ENCODE peak calls at places on chromosomes 3 and 15, in five cellular contexts. W is heart right ventricle, D is HCT116, F is OCI-LY7, N is H9. E is an unnamed sample.

GRCh38 chr15:74013374-74013893 is 18.9 kb downstream of the PML start:
- DNase-seq in W (no peak), D (no peak), F (no peak), N (no peak), E (no peak)

GRCh38 chr3:138125548-138126221 is 6.5 kb downstream of the A4GNT start:
- DNase-seq in W (no peak), D (no peak), F (no peak), N (no peak), E (no peak)

GRCh38 chr3:141410408-141410807 is 42.1 kb downstream of the ZBTB38 start:
- DNase-seq in W (peak), D (no peak), F (no peak), N (no peak), E (no peak)

GRCh38 chr3:42265059-42265991 is 660 bp downstream of the CCK start:
- DNase-seq in W (no peak), D (no peak), F (no peak), N (no peak), E (no peak)

GRCh38 chr3:11154036-11154952 is at the start of gene HRH1:
- DNase-seq in W (peak), D (no peak), F (no peak), N (no peak), E (no peak)

GRCh38 chr3:134833453-134834163 is 38.5 kb downstream of the EPHB1 start:
- DNase-seq in W (no peak), D (no peak), F (no peak), N (no peak), E (no peak)

GRCh38 chr3:196193738-196194541 is 17.3 kb downstream of the ZDHHC19 start:
- DNase-seq in W (peak), D (no peak), F (no peak), N (no peak), E (peak)

GRCh38 chr3:56868706-56869105 is 67.0 kb upstream of the ARHGEF3 start:
- DNase-seq in W (no peak), D (no peak), F (no peak), N (no peak), E (no peak)

GRCh38 chr3:45055032-45055410 is 28.9 kb downstream of the CLEC3B start:
- DNase-seq in W (no peak), D (no peak), F (no peak), N (no peak), E (no peak)

GRCh38 chr15:83206387-83206970 is 1.1 kb downstream of the HDGFL3 start:
- DNase-seq in W (peak), D (no peak), F (peak), N (peak), E (no peak)

GRCh38 chr3:157746391-157746790 is 243.2 kb upstream of the VEPH1 start:
- DNase-seq in W (no peak), D (no peak), F (no peak), N (no peak), E (no peak)

GRCh38 chr3:55160241-55160877 is 232.5 kb upstream of the LRTM1 start:
- DNase-seq in W (peak), D (no peak), F (peak), N (no peak), E (peak)

GRCh38 chr15:57237282-57237642 is 139.0 kb upstream of the CGNL1 start:
- DNase-seq in W (no peak), D (no peak), F (no peak), N (no peak), E (no peak)

GRCh38 chr15:39442898-39443297 is 138.0 kb upstream of the THBS1 start:
- DNase-seq in W (no peak), D (no peak), F (no peak), N (no peak), E (no peak)

GRCh38 chr15:39435244-39435643 is 145.6 kb upstream of the THBS1 start:
- DNase-seq in W (no peak), D (no peak), F (no peak), N (no peak), E (no peak)

GRCh38 chr15:39438260-39438659 is 142.6 kb upstream of the THBS1 start:
- DNase-seq in W (peak), D (no peak), F (no peak), N (no peak), E (no peak)

GRCh38 chr15:39434751-39435238 is 146.1 kb upstream of the THBS1 start:
- DNase-seq in W (peak), D (no peak), F (no peak), N (no peak), E (no peak)

GRCh38 chr15:39438795-39439577 is 141.9 kb upstream of the THBS1 start:
- DNase-seq in W (no peak), D (no peak), F (no peak), N (no peak), E (no peak)
- TF ChIP-seq CTCF in W (no peak), D (peak), F (no peak), N (peak), E (no peak)

DNA sequence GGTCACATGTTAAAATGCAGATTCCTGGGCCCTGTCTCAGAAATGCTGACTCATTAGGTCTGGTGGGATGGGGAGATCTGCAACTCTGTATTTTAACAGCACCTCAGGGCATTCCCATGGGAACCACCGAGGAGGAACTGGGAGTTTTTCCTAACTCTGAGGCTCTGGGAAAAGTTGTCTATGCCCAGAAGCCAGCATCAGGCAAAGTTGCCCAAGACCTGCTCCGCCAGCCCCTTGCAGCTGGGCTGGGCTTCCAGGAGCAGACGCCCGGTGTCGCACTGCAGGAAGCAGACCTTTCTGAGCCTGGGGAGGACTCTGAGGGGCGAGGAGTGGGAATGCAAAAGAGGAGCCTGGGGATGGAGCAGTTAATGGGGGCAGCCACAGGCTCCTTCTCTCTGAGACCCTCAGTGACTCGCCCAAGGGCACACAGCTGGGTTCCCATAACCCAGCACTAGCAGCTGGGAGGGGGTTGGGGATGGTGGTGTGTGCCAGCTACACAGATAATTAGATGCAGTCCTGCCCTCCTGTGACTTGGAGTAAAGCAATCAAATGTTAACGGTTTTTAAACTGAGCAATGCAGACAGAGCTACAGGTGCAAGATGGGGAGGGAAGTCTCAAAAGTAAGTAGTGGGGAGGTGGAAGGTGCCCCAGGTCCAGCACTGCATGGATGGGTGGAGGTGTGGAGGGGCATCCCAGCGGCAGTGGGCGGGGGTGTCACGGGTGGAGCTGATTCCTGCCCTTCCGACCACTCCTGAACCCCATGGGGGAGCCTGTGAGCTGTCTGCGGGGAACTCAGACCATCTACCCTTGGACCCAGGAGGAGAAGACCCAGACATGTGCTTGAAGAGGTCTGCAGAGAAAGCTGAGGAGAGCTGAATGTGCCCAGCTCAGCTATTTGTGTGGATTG is 100.4 kb downstream of the LSM3 start:
- DNase-seq in W (no peak), D (no peak), F (no peak), N (peak), E (no peak)
- H3K27ac ChIP-seq in W (no peak), D (no peak), F (no peak), N (no peak), E (no peak)

DNA sequence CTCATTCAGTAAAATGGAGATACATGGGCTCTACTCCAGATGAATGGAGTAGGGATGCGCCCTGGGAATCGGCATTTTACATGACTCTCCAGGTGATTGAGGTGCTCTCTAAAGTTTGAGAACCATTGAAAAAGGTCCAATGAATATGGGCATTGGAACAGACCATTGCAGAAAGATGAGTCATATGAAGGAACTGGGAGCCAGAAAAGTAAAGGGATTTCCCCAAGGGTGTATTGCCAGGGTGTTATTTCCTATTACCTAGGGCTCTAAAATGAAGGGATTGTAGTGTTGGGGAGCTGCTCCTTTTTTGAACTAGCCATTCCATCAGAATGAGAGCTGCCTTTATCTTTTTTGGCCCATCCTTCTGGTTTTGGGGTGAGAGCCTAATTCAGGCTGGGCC is 21.7 kb downstream of the CLDN11 start:
- DNase-seq in W (no peak), D (no peak), F (no peak), N (no peak), E (no peak)
- TF ChIP-seq CTCF in W (no peak), D (no peak), F (no peak), N (no peak), E (no peak)

GRCh38 chr3:58679974-58680656 is 13.5 kb upstream of the FAM3D start:
- DNase-seq in W (no peak), D (no peak), F (no peak), N (no peak), E (no peak)
- H3K27ac ChIP-seq in W (no peak), D (no peak), F (no peak), N (no peak), E (no peak)

GRCh38 chr15:31605467-31605931 is 278.9 kb downstream of the KLF13 start:
- DNase-seq in W (no peak), D (no peak), F (no peak), N (peak), E (no peak)
- TF ChIP-seq CTCF in W (no peak), D (peak), F (peak), N (peak), E (no peak)

DNA sequence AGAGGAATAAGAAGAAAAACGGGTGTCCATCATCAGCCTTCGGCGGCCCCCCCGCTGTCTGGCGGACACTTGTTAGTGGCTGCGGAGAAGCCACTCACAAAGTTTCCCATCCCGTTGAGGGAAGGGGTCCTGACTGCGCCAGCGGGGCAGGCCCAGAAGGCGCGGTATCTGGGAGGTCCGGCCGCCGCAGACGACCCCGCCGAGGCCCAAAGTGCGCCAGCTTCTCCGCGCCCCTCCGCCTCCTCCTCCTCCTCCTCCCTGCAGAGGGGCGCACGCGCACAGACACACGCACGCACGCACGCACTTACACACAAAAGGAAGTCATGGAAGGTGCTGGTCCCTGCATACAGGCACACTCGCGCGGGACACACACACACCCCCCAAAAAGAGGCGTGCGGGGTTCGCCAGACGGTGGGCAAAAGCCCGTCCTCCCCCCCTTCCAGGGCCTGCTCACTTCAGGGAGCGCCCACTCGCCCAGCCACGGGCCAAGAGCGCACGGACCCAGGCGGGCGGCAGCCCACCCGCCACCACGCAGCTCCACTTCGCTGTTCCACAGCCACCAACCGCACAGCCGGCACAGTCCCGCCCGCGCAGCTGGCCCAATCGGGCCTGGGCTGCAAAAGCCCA is 18.0 kb downstream of the ZNF148 start:
- DNase-seq in W (peak), D (no peak), F (no peak), N (peak), E (peak)
- H3K27ac ChIP-seq in W (peak), D (no peak), F (no peak), N (no peak), E (peak)

DNA sequence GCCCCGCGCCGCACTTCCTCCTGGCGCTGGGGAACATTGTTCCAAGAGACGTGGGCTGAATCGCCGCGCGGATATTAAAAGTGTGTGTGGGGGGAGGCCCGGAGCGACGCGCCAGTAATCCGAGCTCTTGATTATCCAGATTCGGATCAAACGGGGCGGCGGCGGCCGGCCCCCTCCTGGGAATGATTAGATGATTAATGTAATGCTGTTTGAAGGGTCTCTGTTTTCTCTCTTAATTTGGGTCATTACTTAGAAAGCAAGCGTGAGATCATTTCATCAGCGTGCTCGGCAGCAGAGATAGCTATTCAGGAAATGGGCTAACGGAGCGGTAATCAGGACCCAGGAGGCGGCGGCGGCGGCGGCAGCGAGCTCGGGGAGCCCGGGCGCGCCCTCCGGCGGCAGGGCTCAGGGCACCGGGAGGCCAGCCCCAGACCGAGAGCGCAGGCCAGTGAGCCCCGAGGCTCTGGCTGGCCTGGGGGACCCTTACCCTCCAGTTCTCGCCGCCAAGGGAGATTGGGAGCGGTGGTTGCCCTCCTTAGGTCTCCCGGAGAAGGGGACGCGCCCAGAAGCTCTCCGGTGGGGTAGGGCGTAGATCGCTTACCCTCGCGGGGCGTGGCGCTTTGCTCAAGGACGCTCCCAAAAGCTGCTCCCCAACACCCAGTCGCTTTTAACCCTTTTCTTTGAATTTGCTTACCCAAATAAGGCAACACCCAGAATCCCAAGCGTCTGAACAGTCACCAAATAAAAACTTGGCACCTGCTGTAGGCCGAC is 4.5 kb downstream of the FEZF2 start:
- DNase-seq in W (no peak), D (no peak), F (no peak), N (peak), E (no peak)
- TF ChIP-seq CTCF in W (no peak), D (no peak), F (no peak), N (peak), E (no peak)

GRCh38 chr3:155497930-155498647 is 204.6 kb upstream of the STRIT1 start:
- DNase-seq in W (no peak), D (peak), F (no peak), N (no peak), E (no peak)
- H3K27ac ChIP-seq in W (no peak), D (no peak), F (no peak), N (no peak), E (no peak)